ENCODE peak calls at places on chromosomes 12 and 14, in ten cellular contexts. O, Q, M, N, A, D, K, F, C and B are unnamed samples.
A peak's percentile ranks its signal among the peaks of the same experiment; 100 is the strongest.

GRCh38 chr14:89848165-89848564 is 106.4 kb downstream of the EFCAB11 start:
- DNase-seq in O (no peak), Q (no peak), M (peak; percentile 5), N (no peak), A (no peak), D (no peak), K (no peak), F (no peak), C (no peak), B (no peak)

GRCh38 chr14:29227631-29228030 is 461.0 kb downstream of the FOXG1 start:
- DNase-seq in O (no peak), Q (no peak), M (no peak), N (no peak), A (no peak), D (no peak), K (no peak), F (no peak), C (no peak), B (peak; percentile 71)

GRCh38 chr14:29028973-29029582 is 262.5 kb downstream of the FOXG1 start:
- DNase-seq in O (peak; percentile 8), Q (no peak), M (no peak), N (no peak), A (no peak), D (no peak), K (no peak), F (no peak), C (no peak), B (no peak)

GRCh38 chr14:69873877-69874780 is 5.1 kb upstream of the SMOC1 start:
- DNase-seq in O (peak; percentile 2), Q (no peak), M (peak; percentile 4), N (no peak), A (peak; percentile 76), D (peak; percentile 3), K (no peak), F (no peak), C (no peak), B (no peak)

GRCh38 chr12:106522708-106523107 is 60.1 kb upstream of the RFX4 start:
- DNase-seq in O (no peak), Q (no peak), M (no peak), N (no peak), A (peak; percentile 20), D (no peak), K (no peak), F (no peak), C (no peak), B (no peak)

GRCh38 chr14:103526247-103526913 is 2.6 kb upstream of the TRMT61A start:
- DNase-seq in O (no peak), Q (no peak), M (no peak), N (no peak), A (no peak), D (no peak), K (no peak), F (no peak), C (no peak), B (no peak)

GRCh38 chr14:95756751-95757150 is 42.8 kb upstream of the TCL1A start:
- DNase-seq in O (no peak), Q (no peak), M (no peak), N (no peak), A (no peak), D (no peak), K (no peak), F (no peak), C (no peak), B (no peak)

GRCh38 chr14:93285048-93285447 is 47.8 kb downstream of the BTBD7 start:
- DNase-seq in O (no peak), Q (no peak), M (no peak), N (no peak), A (no peak), D (no peak), K (no peak), F (no peak), C (no peak), B (no peak)

GRCh38 chr14:38944691-38945090 is 158.3 kb downstream of the SEC23A start:
- DNase-seq in O (no peak), Q (no peak), M (no peak), N (no peak), A (no peak), D (no peak), K (no peak), F (no peak), C (no peak), B (peak; percentile 93)

GRCh38 chr14:79279645-79280399 is 931.5 kb downstream of the DIO2 start:
- DNase-seq in O (peak; percentile 3), Q (peak; percentile 38), M (peak; percentile 4), N (no peak), A (peak; percentile 1), D (no peak), K (no peak), F (no peak), C (no peak), B (no peak)

GRCh38 chr12:50129297-50129696 is 17.3 kb downstream of the COX14 start:
- DNase-seq in O (no peak), Q (no peak), M (no peak), N (no peak), A (no peak), D (no peak), K (no peak), F (no peak), C (no peak), B (no peak)

GRCh38 chr12:109768901-109769670 is 55.5 kb downstream of the FAM222A start:
- DNase-seq in O (no peak), Q (no peak), M (no peak), N (no peak), A (no peak), D (no peak), K (no peak), F (no peak), C (no peak), B (no peak)

GRCh38 chr12:121278450-121279375 is 17.8 kb downstream of the CAMKK2 start:
- DNase-seq in O (no peak), Q (no peak), M (no peak), N (no peak), A (no peak), D (no peak), K (no peak), F (no peak), C (no peak), B (peak; percentile 22)